ENCODE peak calls at places on chromosomes 4 and X, in nine cellular contexts. F is A549, Z is transverse colon, V is stomach, Q is tibial nerve, D is HepG2, A is ovary, N is GM12878, U is K562. M is an unnamed sample.

GRCh38 chr4:170089743-170090666 is at the start of gene AADAT:
- DNase-seq in U (peak; percentile 41), F (peak; percentile 66), D (peak; percentile 81), Z (peak; percentile 74), A (peak; percentile 84), V (peak; percentile 69), Q (peak; percentile 65), N (no peak), M (no peak)

GRCh38 chrX:39559229-39559628 is 538.5 kb downstream of the BCOR start:
- DNase-seq in Z (no peak), N (no peak), V (no peak), A (no peak), F (no peak), D (no peak), U (no peak), Q (no peak), M (no peak)

GRCh38 chrX:112651766-112652165 is 28.0 kb downstream of the LHFPL1 start:
- DNase-seq in Q (no peak), D (no peak), A (no peak), Z (no peak), U (no peak), N (no peak), V (no peak), F (no peak), M (no peak)

GRCh38 chrX:55132416-55132815 is 43.6 kb downstream of the PAGE2 start:
- DNase-seq in F (no peak), A (no peak), Q (no peak), D (no peak), Z (no peak), N (no peak), V (no peak), U (no peak), M (no peak)

GRCh38 chr4:877502-877901 is 51.6 kb upstream of the CPLX1 start:
- DNase-seq in D (no peak), A (no peak), Z (no peak), Q (no peak), U (no peak), F (no peak), V (no peak), N (no peak), M (no peak)

GRCh38 chr4:141713185-141713584 is 76.8 kb downstream of the IL15 start:
- DNase-seq in N (no peak), Q (no peak), F (no peak), U (no peak), D (no peak), Z (no peak), A (no peak), V (no peak), M (no peak)

GRCh38 chr4:84841435-84841834 is 125.1 kb downstream of the WDFY3 start:
- DNase-seq in Q (no peak), U (no peak), Z (no peak), A (no peak), V (no peak), D (no peak), N (no peak), F (no peak), M (no peak)

GRCh38 chr4:173171098-173171497 is 2.5 kb downstream of the GALNT7 start:
- DNase-seq in Q (no peak), Z (no peak), N (no peak), F (peak; percentile 57), V (no peak), D (peak; percentile 2), A (no peak), U (peak; percentile 27), M (no peak)

GRCh38 chr4:152064753-152065152 is 303.9 kb upstream of the GATB start:
- DNase-seq in V (no peak), A (no peak), Z (no peak), D (no peak), F (no peak), N (no peak), U (no peak), Q (no peak), M (no peak)

GRCh38 chrX:1792636-1793035 is 177.8 kb downstream of the ASMT start:
- DNase-seq in D (no peak), F (no peak), A (no peak), U (no peak), Z (no peak), N (no peak), V (no peak), Q (no peak), M (peak; percentile 74)

GRCh38 chr4:139368990-139369389 is 66.7 kb upstream of the NDUFC1 start:
- DNase-seq in U (no peak), D (no peak), N (no peak), F (no peak), Q (no peak), Z (no peak), V (no peak), A (no peak), M (no peak)

GRCh38 chr4:163755013-163755412 is 260.5 kb downstream of the TMA16 start:
- DNase-seq in Q (no peak), V (no peak), D (no peak), N (peak; percentile 12), F (no peak), Z (no peak), U (no peak), A (no peak), M (no peak)

GRCh38 chr4:37604464-37604863 is 81.7 kb downstream of the RELL1 start:
- DNase-seq in Q (no peak), U (no peak), N (no peak), V (no peak), Z (no peak), A (no peak), F (no peak), D (no peak), M (no peak)

GRCh38 chr4:54607067-54607466 is 50.7 kb upstream of the KIT start:
- DNase-seq in Z (no peak), A (no peak), D (no peak), F (no peak), V (no peak), Q (no peak), N (no peak), U (no peak), M (no peak)

GRCh38 chrX:136812286-136812685 is 31.6 kb upstream of the ARHGEF6 start:
- DNase-seq in Z (no peak), V (no peak), U (no peak), N (no peak), Q (no peak), F (no peak), D (no peak), A (no peak), M (no peak)

GRCh38 chr4:31964691-31965090 is 1244.5 kb downstream of the PCDH7 start:
- DNase-seq in N (no peak), Z (no peak), A (no peak), F (no peak), Q (no peak), V (no peak), D (no peak), U (no peak), M (no peak)

GRCh38 chrX:2463973-2464676 is 36.7 kb downstream of the DHRSX start:
- DNase-seq in Q (no peak), F (peak; percentile 41), D (no peak), U (peak; percentile 62), A (no peak), Z (no peak), V (no peak), N (no peak), M (no peak)

DNA sequence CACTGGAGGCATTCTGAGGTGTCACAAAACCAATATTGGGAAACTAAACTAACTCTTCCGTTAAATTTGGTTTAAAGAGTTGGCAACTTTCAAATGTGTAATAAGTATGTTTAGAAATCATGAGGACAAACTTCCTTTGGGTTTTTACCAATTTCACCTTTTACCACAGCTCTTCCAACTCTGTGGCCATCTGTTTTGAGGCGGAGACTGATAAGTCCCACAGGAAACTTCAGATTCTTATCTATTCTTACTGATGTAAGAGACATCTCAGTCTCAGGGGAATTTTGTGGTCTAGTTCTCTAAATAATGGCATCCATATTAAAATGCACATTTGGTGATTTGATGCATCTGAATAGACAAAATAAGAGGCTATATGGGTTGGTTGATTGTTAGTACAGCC is 229.2 kb upstream of the AFF2 start:
- DNase-seq in V (no peak), Q (no peak), D (no peak), F (no peak), Z (no peak), A (no peak), N (no peak), U (no peak), M (no peak)
- H3K4me1 ChIP-seq in V (no peaks in the 10 kb centered on the region), Q (no peaks in the 10 kb centered on the region), D (no peaks in the 10 kb centered on the region), F (no peaks in the 10 kb centered on the region), Z (no peaks in the 10 kb centered on the region), A (no peaks in the 10 kb centered on the region), N (no peaks in the 10 kb centered on the region), U (no peaks in the 10 kb centered on the region), M (no peaks in the 10 kb centered on the region)

GRCh38 chrX:7068939-7069367 is 78.6 kb upstream of the STS start:
- DNase-seq in N (no peak), U (no peak), Z (no peak), A (no peak), F (no peak), Q (no peak), V (no peak), D (no peak), M (no peak)
- TF ChIP-seq CTCF in N (peak; percentile 48), U (no peak), Z (no peak), A (no peak), F (no peak), Q (no peak), V (no peak), D (peak; percentile 12), M (no peak)

DNA sequence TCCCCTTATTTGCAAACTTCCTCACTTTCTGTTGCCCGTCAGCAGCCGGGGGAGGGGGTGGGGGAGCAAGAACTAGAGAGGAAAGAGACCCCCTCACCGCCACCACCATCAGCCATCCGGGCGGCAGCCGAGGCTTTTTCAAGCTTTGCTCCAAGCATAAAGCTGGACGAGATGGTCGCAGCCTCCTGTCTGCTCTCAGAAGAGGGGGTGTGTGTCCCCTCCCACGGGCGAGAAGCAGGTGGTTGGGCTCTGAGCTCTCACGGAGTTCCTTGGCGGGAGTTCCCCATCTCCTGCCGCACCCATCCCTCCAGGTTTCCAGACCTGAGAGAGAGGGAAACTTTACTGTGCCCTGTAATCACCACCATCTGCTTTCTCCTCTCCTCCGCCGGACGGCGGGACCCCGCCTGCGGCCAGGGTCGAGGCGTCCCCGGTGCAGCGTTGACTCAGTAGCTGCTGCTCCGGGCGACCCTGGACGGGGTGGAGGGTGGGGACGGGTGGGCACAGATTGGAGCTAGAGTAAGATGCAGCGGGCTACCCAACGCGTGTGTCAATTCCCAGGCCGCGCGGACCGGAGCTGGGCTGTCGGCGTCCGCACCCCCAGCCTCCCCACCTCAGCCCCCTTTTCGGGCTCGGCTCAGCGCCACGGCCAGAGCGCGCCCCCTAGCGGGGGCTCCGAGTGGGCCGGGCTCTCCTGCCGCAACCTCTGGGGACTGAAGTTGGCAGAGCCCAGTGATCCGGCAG is 4.8 kb upstream of the ARX start:
- DNase-seq in D (no peak), F (peak; percentile 80), A (peak; percentile 76), N (no peak), U (peak; percentile 78), V (no peak), Z (no peak), Q (no peak), M (no peak)
- TF ChIP-seq EP300 in D (no peak), F (no peak), A (no peak), N (no peak), U (no peak), V (no peak), Z (no peak), Q (no peak), M (no peak)

DNA sequence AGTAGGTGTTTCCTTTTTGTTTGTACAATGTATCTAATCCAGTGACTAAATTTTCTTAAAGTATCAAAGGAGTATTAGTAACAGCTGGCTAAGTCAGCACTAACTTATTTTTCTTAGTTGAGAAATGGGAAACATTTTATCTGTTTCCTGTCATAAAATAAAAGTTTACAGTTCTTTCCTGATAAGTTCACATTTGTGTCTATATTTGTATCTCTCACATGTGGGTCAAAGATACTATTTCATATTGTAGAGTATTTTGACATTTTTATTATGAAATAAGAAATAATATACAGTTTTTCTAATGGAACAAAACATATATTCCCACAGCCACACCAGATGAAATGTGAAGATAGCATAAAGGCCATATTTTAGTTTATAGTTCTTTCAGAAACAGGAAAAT is 90.4 kb downstream of the RAPGEF2 start:
- DNase-seq in D (no peak), A (no peak), Q (no peak), U (no peak), V (no peak), F (no peak), Z (no peak), N (no peak), M (no peak)
- H3K4me1 ChIP-seq in D (no peaks in the 10 kb centered on the region), A (no peaks in the 10 kb centered on the region), Q (no peaks in the 10 kb centered on the region), U (peaks cover 29% of the 10 kb centered on the region), V (no peaks in the 10 kb centered on the region), F (peaks cover 10% of the 10 kb centered on the region), Z (peaks cover 11% of the 10 kb centered on the region), N (no peaks in the 10 kb centered on the region), M (peaks cover 16% of the 10 kb centered on the region)

M was measured in esophagus muscularis mucosa.